ENCODE peak calls at places on chromosomes 7 and 10, in seven cellular contexts. H is endothelial cell of umbilical vein, A is Peyer's patch, F is IMR-90, Q is NB4, K is transverse colon, R is esophagus muscularis mucosa. W is an unnamed sample.

GRCh38 chr7:2606539-2606936 is 25.2 kb upstream of the TTYH3 start:
- DNase-seq in H (no peak), A (no peak), F (no peak), Q (no peak), K (no peak), R (no peak), W (no peak)

GRCh38 chr7:41969713-41970112 is 266.8 kb upstream of the INHBA start:
- DNase-seq in H (no peak), A (no peak), F (peak), Q (no peak), K (no peak), R (no peak), W (no peak)

GRCh38 chr10:104259999-104260774 is 5.5 kb downstream of the GSTO1 start:
- DNase-seq in H (peak), A (no peak), F (peak), Q (no peak), K (no peak), R (no peak), W (no peak)

GRCh38 chr10:133294189-133294588 is 14.5 kb downstream of the TUBGCP2 start:
- DNase-seq in H (no peak), A (no peak), F (no peak), Q (no peak), K (no peak), R (no peak), W (no peak)

GRCh38 chr7:2017483-2017891 is 215.3 kb downstream of the MAD1L1 start:
- DNase-seq in H (no peak), A (no peak), F (no peak), Q (no peak), K (no peak), R (no peak), W (no peak)

GRCh38 chr10:85557077-85557476 is 809.5 kb downstream of the GRID1 start:
- DNase-seq in H (no peak), A (no peak), F (no peak), Q (peak), K (no peak), R (no peak), W (no peak)

GRCh38 chr7:138919912-138920311 is 61.3 kb downstream of the KIAA1549 start:
- DNase-seq in H (no peak), A (no peak), F (no peak), Q (peak), K (no peak), R (no peak), W (no peak)

GRCh38 chr10:1215862-1216575 is 159.8 kb downstream of the WDR37 start:
- DNase-seq in H (no peak), A (no peak), F (no peak), Q (no peak), K (no peak), R (no peak), W (no peak)

GRCh38 chr7:70574970-70575799 is 556.8 kb upstream of the GALNT17 start:
- DNase-seq in H (no peak), A (no peak), F (no peak), Q (no peak), K (no peak), R (no peak), W (no peak)

GRCh38 chr7:117759950-117760640 is 113.1 kb downstream of the CTTNBP2 start:
- DNase-seq in H (no peak), A (no peak), F (peak), Q (no peak), K (no peak), R (no peak), W (peak)

GRCh38 chr10:61376908-61377368 is 76.2 kb downstream of the TMEM26 start:
- DNase-seq in H (no peak), A (no peak), F (no peak), Q (no peak), K (no peak), R (no peak), W (no peak)

DNA sequence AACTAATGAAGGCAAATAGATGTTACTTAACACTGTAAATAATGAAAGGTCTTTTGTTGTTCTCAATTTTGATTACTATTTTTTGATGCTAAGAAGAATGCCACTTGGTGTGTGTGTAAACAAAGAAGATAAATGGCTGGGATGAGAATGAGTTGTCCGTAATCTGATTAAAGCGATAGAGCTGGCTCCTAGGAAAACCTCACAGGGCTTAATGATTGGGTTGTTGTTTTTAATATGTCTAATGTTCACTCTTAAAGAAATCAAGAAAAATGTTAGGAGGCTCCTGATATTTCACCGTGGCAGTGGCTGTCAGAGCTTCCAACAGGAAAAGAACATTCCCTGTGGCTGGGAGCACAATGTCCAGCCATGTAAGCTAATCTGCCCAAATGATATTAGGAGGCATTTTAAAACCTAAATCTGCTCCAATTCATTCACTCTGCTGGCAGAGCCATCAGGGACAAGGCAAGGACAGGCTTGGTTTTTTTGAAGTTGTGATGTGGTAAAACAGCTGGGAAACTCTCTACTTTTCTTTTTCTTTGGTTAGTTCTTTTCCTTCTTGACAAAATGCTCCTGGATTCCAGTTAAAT is 243.9 kb downstream of the SNX10 start:
- DNase-seq in H (no peak), A (no peak), F (no peak), Q (no peak), K (no peak), R (no peak), W (no peak)
- TF ChIP-seq POLR2A in H (no peak), A (no peak), F (no peak), Q (no peak), K (no peak), R (no peak), W (no peak)

GRCh38 chr7:77687100-77687746 is 9.0 kb upstream of the RSBN1L start:
- DNase-seq in H (no peak), A (no peak), F (peak), Q (no peak), K (no peak), R (no peak), W (no peak)

GRCh38 chr7:77684030-77684429 is 12.2 kb upstream of the RSBN1L start:
- DNase-seq in H (no peak), A (no peak), F (peak), Q (no peak), K (no peak), R (no peak), W (no peak)

GRCh38 chr7:77680266-77680665 is 16.0 kb upstream of the RSBN1L start:
- DNase-seq in H (no peak), A (no peak), F (peak), Q (no peak), K (no peak), R (no peak), W (no peak)

GRCh38 chr7:77687747-77688144 is 8.5 kb upstream of the RSBN1L start:
- DNase-seq in H (no peak), A (no peak), F (no peak), Q (no peak), K (no peak), R (no peak), W (no peak)

DNA sequence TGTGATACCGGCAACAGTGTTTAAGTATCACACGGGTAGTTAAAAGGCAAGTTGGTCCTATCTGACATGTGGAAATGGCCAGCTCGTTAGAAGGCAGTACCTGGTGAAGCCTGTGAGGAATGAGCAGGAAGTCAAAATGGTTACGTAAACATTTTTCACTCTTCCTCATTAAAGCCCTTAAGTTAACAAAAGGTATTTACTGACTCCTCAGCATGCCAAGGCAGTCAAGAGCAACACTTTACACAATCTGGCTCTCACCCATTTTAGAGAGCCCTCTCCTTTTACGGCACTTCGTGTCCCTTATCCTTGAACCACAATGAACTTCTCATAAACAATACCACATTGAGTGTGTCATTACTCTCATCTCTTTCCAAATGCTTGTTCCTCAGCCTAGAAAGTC is 11.0 kb upstream of the RSBN1L start:
- DNase-seq in H (no peak), A (no peak), F (no peak), Q (peak), K (peak), R (no peak), W (no peak)
- TF ChIP-seq POLR2A in H (no peak), A (no peak), F (no peak), Q (no peak), K (no peak), R (no peak), W (no peak)

GRCh38 chr10:99619851-99620712 is at the start of gene SLC25A28:
- DNase-seq in H (peak), A (peak), F (peak), Q (peak), K (peak), R (peak), W (peak)
- TF ChIP-seq POLR2A in H (no peak), A (no peak), F (no peak), Q (no peak), K (no peak), R (no peak), W (no peak)

GRCh38 chr10:13001041-13001886 is at the start of gene CCDC3:
- DNase-seq in H (no peak), A (no peak), F (no peak), Q (peak), K (no peak), R (no peak), W (no peak)
- TF ChIP-seq POLR2A in H (no peak), A (no peak), F (no peak), Q (no peak), K (no peak), R (no peak), W (no peak)

DNA sequence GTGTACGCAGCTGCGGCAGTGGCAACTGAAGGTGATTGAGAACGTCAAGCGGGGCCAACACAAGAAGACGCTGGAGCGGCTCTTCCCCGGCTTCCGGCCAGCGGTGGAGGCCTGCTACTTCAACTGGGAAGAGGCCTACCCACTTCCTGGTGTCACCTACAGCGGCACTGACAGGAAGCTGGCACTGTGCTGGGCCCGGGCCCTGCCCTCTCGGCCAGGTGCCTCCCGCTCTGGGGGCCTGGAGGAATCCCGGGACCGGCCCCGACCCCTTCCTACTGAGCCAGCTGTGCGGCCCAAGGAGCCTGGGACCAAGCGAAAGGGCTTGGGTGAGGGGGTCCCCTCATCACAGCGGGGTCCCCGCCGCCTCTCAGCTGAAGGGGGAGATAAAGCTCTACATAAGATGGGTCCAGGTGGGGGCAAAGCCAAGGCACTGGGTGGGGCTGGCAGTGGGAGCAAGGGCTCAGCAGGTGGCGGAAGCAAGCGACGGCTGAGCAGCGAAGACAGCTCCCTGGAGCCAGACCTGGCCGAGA is 6.5 kb downstream of the ZSWIM8 start:
- DNase-seq in H (no peak), A (no peak), F (no peak), Q (no peak), K (no peak), R (no peak), W (no peak)
- TF ChIP-seq POLR2A in H (no peak), A (no peak), F (no peak), Q (no peak), K (no peak), R (no peak), W (no peak)

DNA sequence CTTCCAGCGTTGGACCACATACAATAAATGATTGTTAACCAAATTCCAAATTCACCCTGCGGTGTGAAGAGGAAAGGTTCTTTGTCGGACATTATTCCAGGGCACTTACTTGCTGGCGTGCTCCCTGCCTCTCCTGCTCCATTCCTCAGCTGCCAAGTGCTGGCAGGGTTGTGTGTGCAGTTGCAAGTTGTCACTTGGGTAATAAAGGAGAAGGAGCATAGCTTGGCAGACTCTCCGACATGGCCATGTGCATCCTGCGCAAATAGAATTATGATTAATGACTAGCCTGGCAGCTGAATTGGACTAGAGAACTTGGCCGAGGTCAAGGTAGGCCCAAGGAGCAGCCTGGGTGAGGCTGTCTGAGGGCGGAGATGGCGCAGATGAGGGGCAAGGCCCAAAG is 92.3 kb upstream of the ELMO1 start:
- DNase-seq in H (no peak), A (no peak), F (no peak), Q (no peak), K (no peak), R (no peak), W (no peak)
- TF ChIP-seq POLR2A in H (no peak), A (no peak), F (no peak), Q (no peak), K (no peak), R (no peak), W (no peak)

W was measured in erythroblast.